ENCODE peak calls at places on chromosomes 2 and 18, in ten cellular contexts. S is mammary epithelial cell; X is psoas muscle; F is CD8-positive, alpha-beta T cell; I is Peyer's patch; H is nephron progenitor cell; R is cardiac muscle cell; W is glutamatergic neuron; A is lung; V is breast epithelium. P is an unnamed sample.

GRCh38 chr18:2655954-2656236 is 369 bp downstream of the SMCHD1 start:
- DNase-seq in W (no peak), R (no peak), A (no peak), F (no peak), I (no peak), X (peak; percentile 49), V (peak; percentile 26), H (no peak), S (no peak), P (no peak)

GRCh38 chr2:156455366-156455975 is 19.3 kb downstream of the GPD2 start:
- DNase-seq in W (no peak), F (no peak), R (no peak), S (peak; percentile 80), V (no peak), H (no peak), X (no peak), I (no peak), A (no peak), P (no peak)

GRCh38 chr18:9858642-9859041 is 27.1 kb upstream of the TXNDC2 start:
- DNase-seq in W (no peak), I (no peak), V (no peak), X (no peak), A (no peak), F (no peak), S (no peak), R (no peak), H (no peak), P (no peak)

GRCh38 chr2:18924905-18925691 is 335.7 kb upstream of the NT5C1B start:
- DNase-seq in R (no peak), V (no peak), S (peak; percentile 37), H (no peak), F (no peak), W (no peak), A (no peak), X (no peak), I (no peak), P (no peak)

GRCh38 chr2:189350515-189351209 is 90.6 kb upstream of the WDR75 start:
- DNase-seq in R (no peak), H (no peak), W (no peak), X (no peak), V (no peak), F (no peak), S (peak; percentile 70), A (no peak), I (no peak), P (no peak)

GRCh38 chr2:240518981-240519380 is 38.8 kb downstream of the ANKMY1 start:
- DNase-seq in H (no peak), S (no peak), I (no peak), X (no peak), F (no peak), V (no peak), W (no peak), R (no peak), A (no peak), P (no peak)

GRCh38 chr2:30231726-30232026 is 342 bp downstream of the LBH start:
- DNase-seq in W (no peak), X (no peak), H (no peak), A (no peak), I (no peak), S (no peak), R (no peak), F (no peak), V (no peak), P (no peak)

GRCh38 chr2:127197475-127198385 is 22.4 kb downstream of the CYP27C1 start:
- DNase-seq in X (peak; percentile 65), V (no peak), A (peak; percentile 50), I (peak; percentile 82), H (peak; percentile 74), W (peak; percentile 82), F (peak; percentile 18), S (no peak), R (peak; percentile 84), P (peak; percentile 28)

GRCh38 chr2:204049635-204050034 is 113.1 kb downstream of the ICOS start:
- DNase-seq in W (no peak), X (no peak), R (no peak), V (no peak), S (no peak), H (no peak), A (no peak), F (no peak), I (no peak), P (no peak)

GRCh38 chr2:204046145-204046544 is 109.6 kb downstream of the ICOS start:
- DNase-seq in X (no peak), F (no peak), H (no peak), R (no peak), V (no peak), S (no peak), A (no peak), I (no peak), W (no peak), P (no peak)

GRCh38 chr2:204051999-204052558 is 115.5 kb downstream of the ICOS start:
- DNase-seq in H (no peak), W (no peak), F (no peak), A (no peak), S (no peak), R (no peak), X (no peak), I (no peak), V (no peak), P (no peak)

GRCh38 chr2:204050681-204051080 is 114.1 kb downstream of the ICOS start:
- DNase-seq in S (no peak), X (no peak), I (no peak), V (peak; percentile 20), R (no peak), F (no peak), H (no peak), W (no peak), A (no peak), P (no peak)

DNA sequence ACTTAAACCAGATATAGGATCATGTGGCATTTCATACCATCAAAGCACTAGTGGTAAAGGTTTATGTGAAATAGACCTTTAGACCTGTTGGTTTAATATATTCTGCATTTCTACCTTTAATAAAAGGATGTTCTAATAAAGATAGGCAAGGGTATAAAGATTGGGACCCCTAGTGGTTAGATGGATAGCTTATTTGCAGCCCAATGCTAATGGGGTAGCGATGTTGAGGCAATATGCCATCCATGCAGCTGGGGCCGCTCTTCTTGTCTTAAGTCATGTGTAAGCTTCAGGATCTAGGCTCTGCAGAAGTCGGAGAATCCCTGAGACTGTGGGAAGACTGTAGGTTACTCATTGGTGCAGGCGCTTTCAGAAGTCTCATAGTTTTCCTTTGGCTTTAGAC is 114.9 kb downstream of the ICOS start:
- DNase-seq in R (no peak), W (no peak), X (no peak), V (no peak), S (no peak), F (no peak), I (no peak), H (no peak), A (no peak), P (no peak)
- TF ChIP-seq CTCF in R (peak; percentile 13), W (peak; percentile 45), X (no peak), V (no peak), S (peak; percentile 23), F (peak; percentile 21), I (no peak), H (peak; percentile 28), A (no peak), P (no peak)

DNA sequence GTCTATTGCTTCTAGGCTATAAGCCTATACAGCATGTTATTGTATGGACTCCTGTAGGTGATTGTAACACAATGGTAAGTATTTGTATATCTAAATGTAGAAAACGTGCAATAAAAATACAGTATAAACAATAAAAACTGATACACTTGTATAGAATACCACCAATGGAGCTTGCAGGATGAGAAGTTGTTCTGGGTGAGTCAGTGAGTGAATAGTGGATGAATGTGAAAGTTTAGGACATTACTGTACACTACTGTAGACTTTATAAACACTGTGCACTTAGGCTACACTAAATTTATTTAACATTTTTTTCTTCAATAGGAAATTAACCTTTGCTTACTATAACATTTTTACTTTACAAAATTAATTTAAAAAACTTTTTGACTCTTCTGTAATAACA is 679.2 kb upstream of the ZNF804A start:
- DNase-seq in R (no peak), V (no peak), I (no peak), H (no peak), S (no peak), W (no peak), X (no peak), F (no peak), A (no peak), P (no peak)
- TF ChIP-seq CTCF in R (no peak), V (no peak), I (no peak), H (no peak), S (no peak), W (no peak), X (no peak), F (no peak), A (no peak), P (no peak)

GRCh38 chr2:70255637-70256314 is 2.2 kb upstream of the PCYOX1 start:
- DNase-seq in F (no peak), X (no peak), W (no peak), R (no peak), I (no peak), A (no peak), H (no peak), S (no peak), V (no peak), P (no peak)

GRCh38 chr2:70258532-70258875 is 567 bp downstream of the PCYOX1 start:
- DNase-seq in H (peak; percentile 51), I (peak; percentile 62), X (peak; percentile 80), F (no peak), R (peak; percentile 56), S (peak; percentile 41), W (peak; percentile 74), V (peak; percentile 40), A (peak; percentile 64), P (peak; percentile 17)

DNA sequence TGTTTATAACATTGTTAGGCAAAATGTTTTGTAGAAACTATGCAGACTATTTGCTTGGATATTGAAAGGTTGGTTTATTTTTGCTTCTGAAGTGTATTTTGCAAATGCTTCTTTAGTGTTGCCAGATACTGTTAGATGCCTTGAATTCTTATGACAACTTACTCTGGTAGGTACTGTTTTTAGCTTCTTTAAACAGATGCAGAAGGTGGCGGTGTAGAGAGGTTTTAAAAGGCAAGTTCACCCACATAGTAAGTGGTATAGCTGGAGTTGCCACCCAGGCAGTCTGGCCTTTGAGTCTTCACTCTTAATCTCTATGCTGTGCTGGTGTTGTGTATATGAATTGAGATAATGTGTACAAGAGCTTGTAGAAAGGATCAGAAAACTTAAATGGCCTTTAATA is 3.6 kb downstream of the PCYOX1 start:
- DNase-seq in H (no peak), S (no peak), F (no peak), A (no peak), X (no peak), V (no peak), W (no peak), R (peak; percentile 13), I (no peak), P (no peak)
- TF ChIP-seq CTCF in H (no peak), S (no peak), F (no peak), A (no peak), X (no peak), V (no peak), W (no peak), R (no peak), I (no peak), P (no peak)

GRCh38 chr18:60543646-60544045 is 171.1 kb upstream of the MC4R start:
- DNase-seq in A (no peak), V (no peak), X (no peak), I (no peak), W (no peak), H (no peak), R (peak; percentile 27), S (no peak), F (no peak), P (no peak)

GRCh38 chr18:60554961-60555360 is 182.4 kb upstream of the MC4R start:
- DNase-seq in W (peak; percentile 27), F (no peak), A (no peak), V (no peak), S (no peak), H (no peak), I (no peak), X (no peak), R (no peak), P (no peak)

GRCh38 chr18:60552948-60553347 is 180.4 kb upstream of the MC4R start:
- DNase-seq in I (no peak), V (no peak), H (no peak), A (no peak), F (no peak), W (no peak), X (no peak), R (no peak), S (no peak), P (no peak)

GRCh38 chr18:60549338-60549960 is 176.9 kb upstream of the MC4R start:
- DNase-seq in F (no peak), A (no peak), I (no peak), H (peak; percentile 31), X (no peak), W (no peak), R (peak; percentile 87), V (no peak), S (peak; percentile 35), P (no peak)
- TF ChIP-seq CTCF in F (peak; percentile 48), A (peak; percentile 32), I (peak; percentile 58), H (peak; percentile 89), X (peak; percentile 53), W (peak; percentile 83), R (peak; percentile 77), V (no peak), S (peak; percentile 87), P (peak; percentile 45)

P was measured in natural killer cell.